ENCODE peak calls at places on chromosome 13, in six cellular contexts. R, J, M, O, G and H are unnamed samples.

GRCh38 chr13:105735269-105735668 is 800.2 kb downstream of the EFNB2 start:
- DNase-seq in R (no peak), J (no peak), M (no peak), O (peak), G (no peak), H (no peak)

GRCh38 chr13:97212540-97213146 is 9.5 kb upstream of the MBNL2 start:
- DNase-seq in R (no peak), J (peak), M (peak), O (peak), G (no peak), H (peak)

GRCh38 chr13:46211116-46211515 is 612 bp upstream of the LRRC63 start:
- DNase-seq in R (no peak), J (peak), M (no peak), O (peak), G (no peak), H (no peak)

GRCh38 chr13:97875911-97876310 is 77.6 kb upstream of the IPO5 start:
- DNase-seq in R (no peak), J (no peak), M (no peak), O (no peak), G (no peak), H (no peak)

GRCh38 chr13:114282143-114282685 is 813 bp downstream of the UPF3A start:
- DNase-seq in R (peak), J (no peak), M (peak), O (peak), G (peak), H (peak)

GRCh38 chr13:46516624-46517318 is 36.2 kb upstream of the LRCH1 start:
- DNase-seq in R (no peak), J (no peak), M (no peak), O (no peak), G (no peak), H (no peak)

GRCh38 chr13:47788844-47789243 is 212.2 kb downstream of the SUCLA2 start:
- DNase-seq in R (no peak), J (no peak), M (no peak), O (no peak), G (no peak), H (no peak)

GRCh38 chr13:71524245-71525002 is 342.6 kb downstream of the DACH1 start:
- DNase-seq in R (no peak), J (no peak), M (no peak), O (no peak), G (no peak), H (no peak)

GRCh38 chr13:114259974-114260373 is 21.4 kb upstream of the UPF3A start:
- DNase-seq in R (no peak), J (no peak), M (no peak), O (no peak), G (no peak), H (no peak)

GRCh38 chr13:113822956-113823744 is 40.7 kb downstream of the GAS6 start:
- DNase-seq in R (no peak), J (no peak), M (no peak), O (no peak), G (no peak), H (no peak)

GRCh38 chr13:109274188-109274821 is 512.1 kb downstream of the IRS2 start:
- DNase-seq in R (peak), J (peak), M (peak), O (peak), G (peak), H (peak)

GRCh38 chr13:33433316-33433715 is 147.8 kb upstream of the STARD13 start:
- DNase-seq in R (no peak), J (no peak), M (no peak), O (no peak), G (no peak), H (no peak)

GRCh38 chr13:113756441-113757097 is 2.5 kb upstream of the TMEM255B start:
- DNase-seq in R (no peak), J (no peak), M (no peak), O (peak), G (no peak), H (peak)

GRCh38 chr13:40981361-40981760 is 37.8 kb downstream of the ELF1 start:
- DNase-seq in R (no peak), J (no peak), M (no peak), O (peak), G (no peak), H (no peak)

DNA sequence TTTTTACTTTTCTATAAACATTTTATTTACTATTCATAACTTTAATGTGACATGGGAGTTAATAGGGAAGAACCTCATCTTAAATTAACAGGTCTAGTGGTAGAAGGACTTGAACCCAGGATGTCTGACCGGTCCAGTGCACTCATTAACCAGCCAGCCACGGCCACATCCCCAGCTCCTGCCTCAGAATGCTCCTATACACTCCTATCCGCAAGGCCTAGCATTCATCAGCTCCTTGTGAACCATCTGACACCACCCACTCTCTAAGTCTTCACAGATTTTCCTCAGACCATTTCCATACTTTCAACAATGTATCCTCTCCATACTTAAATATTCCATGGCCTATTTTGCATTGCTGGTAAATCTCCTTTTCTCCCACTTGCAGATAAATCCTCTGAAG is 98.3 kb downstream of the KLF12 start:
- DNase-seq in R (no peak), J (peak), M (no peak), O (no peak), G (no peak), H (no peak)
- H3K18ac ChIP-seq in R (no peak), J (no peak), M (peak), O (no peak), G (no peak), H (no peak)

DNA sequence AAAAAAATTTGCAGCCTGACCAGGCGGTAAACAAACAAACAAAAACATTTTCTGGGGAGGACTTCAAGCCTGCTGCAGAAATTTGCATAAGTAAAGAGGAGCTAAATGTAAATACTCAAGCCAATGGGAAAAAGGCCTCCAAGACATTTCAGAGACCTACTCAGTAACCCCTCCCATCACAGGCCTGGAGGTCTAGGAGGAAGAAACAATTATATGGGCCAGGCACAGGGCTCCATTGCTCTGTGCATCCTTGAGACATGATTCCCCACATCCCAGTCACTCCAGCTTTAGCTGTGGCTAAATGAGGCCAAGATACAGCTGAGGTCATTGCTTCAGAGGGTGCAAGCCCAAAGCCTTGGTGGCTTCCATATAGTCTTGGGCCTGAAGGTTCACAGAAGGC is 793.4 kb downstream of the SLITRK1 start:
- DNase-seq in R (no peak), J (peak), M (no peak), O (no peak), G (no peak), H (no peak)
- H3K18ac ChIP-seq in R (no peak), J (no peak), M (no peak), O (no peak), G (no peak), H (no peak)

DNA sequence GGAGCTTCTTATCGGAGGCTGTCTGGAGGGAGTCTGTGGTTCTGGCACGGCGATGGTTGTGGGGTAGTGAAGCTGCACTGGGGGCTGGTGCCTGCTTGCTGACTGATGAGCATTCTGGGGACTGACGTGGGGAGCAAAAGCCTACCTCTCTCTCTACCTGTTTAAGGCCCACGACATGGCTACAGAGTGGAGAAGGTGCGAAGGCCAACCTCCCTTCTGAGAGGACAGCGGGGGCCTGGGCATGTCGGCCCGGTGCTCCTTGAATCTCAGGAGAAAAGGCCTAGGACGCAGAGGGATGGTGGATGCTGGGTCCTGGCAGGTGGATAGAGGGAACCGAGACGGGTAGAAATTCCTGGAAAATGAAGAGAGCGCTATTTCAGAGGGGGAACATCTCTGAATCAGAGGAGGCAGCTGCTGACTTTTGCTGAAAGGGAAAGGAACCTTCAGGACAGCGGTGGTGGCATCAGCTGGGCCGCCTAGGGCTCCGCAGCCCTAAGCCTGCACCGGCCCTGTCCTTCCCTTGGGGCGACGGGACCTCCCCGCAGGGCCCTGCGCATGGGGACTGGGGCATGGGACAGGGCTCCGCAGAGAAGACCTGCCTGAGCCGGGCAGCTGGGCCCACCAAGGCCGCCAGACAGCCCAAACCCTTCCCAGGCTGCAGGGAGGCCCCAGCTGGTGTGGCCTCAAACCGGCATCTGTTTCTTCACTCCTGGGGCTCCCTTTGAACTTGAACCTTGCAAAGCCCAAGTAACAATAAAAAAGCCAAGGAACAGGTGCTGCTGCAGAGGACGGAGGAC is 35.0 kb upstream of the MEDAG start:
- DNase-seq in R (no peak), J (no peak), M (no peak), O (no peak), G (peak), H (no peak)
- H3K18ac ChIP-seq in R (peak), J (no peak), M (peak), O (peak), G (no peak), H (peak)

GRCh38 chr13:112703935-112704633 is 14.2 kb downstream of the ATP11A start:
- DNase-seq in R (no peak), J (no peak), M (no peak), O (no peak), G (no peak), H (no peak)
- H3K18ac ChIP-seq in R (no peak), J (no peak), M (peak), O (no peak), G (no peak), H (no peak)